ENCODE peak calls at places on chromosomes 6 and 20, in seven cellular contexts. P, A, M, O, C, B and Z are unnamed samples.

GRCh38 chr6:81565071-81565470 is 187.4 kb downstream of the TENT5A start:
- DNase-seq in P (no peak), A (peak; percentile 57), M (no peak), O (no peak), C (peak; percentile 52), B (no peak), Z (no peak)

GRCh38 chr6:155882527-155883333 is 427.1 kb upstream of the NOX3 start:
- DNase-seq in P (peak; percentile 70), A (no peak), M (peak; percentile 21), O (no peak), C (no peak), B (no peak), Z (no peak)

GRCh38 chr20:62365814-62366369 is 1.2 kb downstream of the LAMA5 start:
- DNase-seq in P (no peak), A (peak; percentile 90), M (no peak), O (peak; percentile 84), C (peak; percentile 84), B (no peak), Z (no peak)

GRCh38 chr6:32885698-32886286 is 31.8 kb downstream of the PSMB9 start:
- DNase-seq in P (peak; percentile 82), A (peak; percentile 69), M (peak; percentile 81), O (no peak), C (peak; percentile 85), B (no peak), Z (peak; percentile 36)

GRCh38 chr6:125375841-125376240 is 74.1 kb upstream of the HDDC2 start:
- DNase-seq in P (peak; percentile 50), A (no peak), M (no peak), O (no peak), C (no peak), B (no peak), Z (no peak)

GRCh38 chr20:10447028-10447427 is 11.9 kb downstream of the SLX4IP start:
- DNase-seq in P (peak; percentile 51), A (no peak), M (peak; percentile 84), O (no peak), C (no peak), B (no peak), Z (no peak)

GRCh38 chr6:138500867-138501446 is 1.7 kb upstream of the NHSL1 start:
- DNase-seq in P (peak; percentile 11), A (no peak), M (peak; percentile 14), O (no peak), C (no peak), B (no peak), Z (no peak)

GRCh38 chr6:38776515-38776914 is 61.4 kb downstream of the DNAH8 start:
- DNase-seq in P (peak; percentile 58), A (peak; percentile 45), M (peak; percentile 25), O (no peak), C (peak; percentile 80), B (no peak), Z (no peak)

GRCh38 chr6:32047855-32048766 is 9.9 kb downstream of the CYP21A2 start:
- DNase-seq in P (peak; percentile 66), A (peak; percentile 71), M (peak; percentile 30), O (peak; percentile 85), C (peak; percentile 82), B (peak; percentile 31), Z (peak; percentile 53)

GRCh38 chr20:37356387-37356786 is 10.4 kb downstream of the SRC start:
- DNase-seq in P (no peak), A (no peak), M (no peak), O (no peak), C (no peak), B (no peak), Z (no peak)

GRCh38 chr6:17892097-17892686 is 95.2 kb downstream of the KIF13A start:
- DNase-seq in P (no peak), A (peak; percentile 46), M (no peak), O (no peak), C (no peak), B (no peak), Z (no peak)

GRCh38 chr6:17899491-17899890 is 87.9 kb downstream of the KIF13A start:
- DNase-seq in P (no peak), A (no peak), M (no peak), O (no peak), C (peak; percentile 59), B (no peak), Z (no peak)

GRCh38 chr6:17897681-17898080 is 89.8 kb downstream of the KIF13A start:
- DNase-seq in P (no peak), A (no peak), M (no peak), O (no peak), C (no peak), B (no peak), Z (no peak)

GRCh38 chr6:17894191-17894590 is 93.2 kb downstream of the KIF13A start:
- DNase-seq in P (no peak), A (no peak), M (no peak), O (no peak), C (peak; percentile 72), B (no peak), Z (no peak)

DNA sequence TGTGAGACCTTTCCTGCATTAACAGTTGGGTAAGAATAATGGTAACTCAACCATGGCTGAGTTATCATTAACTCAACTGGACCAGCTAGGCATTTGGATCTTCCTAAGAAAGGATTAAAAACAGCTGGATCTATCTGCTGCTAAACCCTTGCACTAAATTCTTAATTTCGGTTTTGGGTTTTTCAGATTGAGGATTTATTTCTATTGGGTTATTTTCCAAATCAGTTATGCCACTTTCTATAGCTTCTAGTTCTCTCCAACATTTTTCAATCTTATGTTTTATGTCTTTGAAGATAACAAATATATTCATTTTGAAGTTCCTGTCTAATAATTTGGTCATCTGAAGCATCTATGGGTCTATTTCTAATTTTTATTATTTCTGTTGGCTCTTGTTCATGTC is 92.5 kb downstream of the KIF13A start:
- DNase-seq in P (no peak), A (no peak), M (no peak), O (no peak), C (no peak), B (no peak), Z (no peak)
- H3K18ac ChIP-seq in P (no peak overlapping the region), A (no peak overlapping the region), M (no peak overlapping the region), O (no peak overlapping the region), C (no peak overlapping the region), B (no peak overlapping the region), Z (no peak overlapping the region)

GRCh38 chr6:3876131-3876530 is 27.0 kb downstream of the FAM50B start:
- DNase-seq in P (peak; percentile 10), A (no peak), M (no peak), O (no peak), C (no peak), B (no peak), Z (no peak)

GRCh38 chr6:3878048-3878666 is 29.0 kb downstream of the FAM50B start:
- DNase-seq in P (no peak), A (no peak), M (no peak), O (no peak), C (no peak), B (no peak), Z (no peak)

GRCh38 chr6:3874069-3874468 is 24.9 kb downstream of the FAM50B start:
- DNase-seq in P (no peak), A (no peak), M (no peak), O (no peak), C (no peak), B (no peak), Z (no peak)

GRCh38 chr6:3879194-3879952 is 30.2 kb downstream of the FAM50B start:
- DNase-seq in P (no peak), A (no peak), M (no peak), O (no peak), C (no peak), B (no peak), Z (no peak)

GRCh38 chr6:3876866-3877265 is 27.7 kb downstream of the FAM50B start:
- DNase-seq in P (no peak), A (no peak), M (peak; percentile 25), O (no peak), C (no peak), B (no peak), Z (no peak)
- H3K4me1 ChIP-seq in P (no peaks in the 10 kb centered on the region), A (no peaks in the 10 kb centered on the region), M (no peaks in the 10 kb centered on the region), O (no peaks in the 10 kb centered on the region), C (no peaks in the 10 kb centered on the region), B (no peaks in the 10 kb centered on the region), Z (no peaks in the 10 kb centered on the region)

GRCh38 chr20:41072919-41073318 is 44.3 kb downstream of the TOP1 start:
- DNase-seq in P (no peak), A (no peak), M (no peak), O (no peak), C (no peak), B (no peak), Z (no peak)
- H3K4me2 ChIP-seq in P (no peak overlapping the region), A (no peak overlapping the region), M (peak overlapping the region; percentile 24), O (no peak overlapping the region), C (no peak overlapping the region), B (no peak overlapping the region), Z (no peak overlapping the region)

DNA sequence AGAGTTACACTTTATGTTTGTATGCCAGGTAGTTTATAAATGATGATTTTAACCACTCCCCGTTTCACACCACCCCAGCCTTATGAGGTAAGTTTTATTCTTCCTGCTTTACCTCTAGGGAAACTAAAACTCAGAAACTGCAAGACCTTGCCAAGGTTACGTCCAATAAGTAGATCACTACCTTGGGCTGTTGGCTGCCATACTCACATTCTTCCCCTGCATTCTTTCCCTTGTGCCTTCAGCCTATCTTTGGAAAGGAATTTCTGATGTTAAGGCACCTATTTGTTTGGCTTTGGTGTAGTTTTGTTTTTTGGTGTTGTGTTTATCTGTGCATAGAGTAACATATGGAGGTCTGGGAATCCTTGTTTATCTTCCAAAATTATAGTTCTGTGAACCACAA is 122.1 kb downstream of the UST start:
- DNase-seq in P (no peak), A (peak; percentile 65), M (no peak), O (no peak), C (peak; percentile 21), B (no peak), Z (no peak)
- H3K18ac ChIP-seq in P (no peak overlapping the region), A (no peak overlapping the region), M (peak overlapping the region; percentile 67), O (no peak overlapping the region), C (no peak overlapping the region), B (no peak overlapping the region), Z (no peak overlapping the region)

GRCh38 chr6:6701864-6702263 is 113.3 kb downstream of the LY86 start:
- DNase-seq in P (no peak), A (no peak), M (no peak), O (no peak), C (peak; percentile 94), B (no peak), Z (no peak)
- H3K4me1 ChIP-seq in P (peaks cover 5% of the 10 kb centered on the region), A (no peaks in the 10 kb centered on the region), M (peaks cover 5% of the 10 kb centered on the region), O (no peaks in the 10 kb centered on the region), C (peaks cover 2% of the 10 kb centered on the region), B (peaks cover 8% of the 10 kb centered on the region), Z (no peaks in the 10 kb centered on the region)

DNA sequence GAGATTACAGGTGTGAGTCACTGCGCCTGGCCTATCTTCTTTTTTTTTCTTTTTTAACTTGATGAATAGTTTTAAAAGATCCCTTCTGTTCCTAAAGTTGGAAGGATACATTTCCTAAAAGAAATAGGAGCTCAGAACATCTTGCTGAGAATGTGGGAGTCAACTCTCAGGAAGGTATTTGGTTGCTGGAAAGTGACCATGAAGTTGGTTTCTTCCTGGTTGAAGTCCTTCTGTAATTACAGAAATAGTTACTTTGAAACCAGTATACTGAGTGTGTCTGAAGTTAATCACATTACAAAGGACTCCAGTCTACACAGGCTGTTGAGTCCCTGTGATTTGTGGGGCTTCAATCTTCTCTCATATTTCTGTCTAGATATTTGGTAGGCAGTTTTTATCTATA is 9.9 kb upstream of the PLEKHG1 start:
- DNase-seq in P (no peak), A (no peak), M (no peak), O (no peak), C (no peak), B (no peak), Z (no peak)
- H3K4me2 ChIP-seq in P (no peak overlapping the region), A (no peak overlapping the region), M (no peak overlapping the region), O (no peak overlapping the region), C (no peak overlapping the region), B (no peak overlapping the region), Z (no peak overlapping the region)